ENCODE peak calls at places on chromosomes 5 and 9, in seven cellular contexts. Y, N, A, J, L, V and B are unnamed samples.

GRCh38 chr9:112921549-112921948 is 30.9 kb upstream of the SLC46A2 start:
- DNase-seq in Y (no peak), N (peak), A (peak), J (no peak), L (peak), V (peak), B (no peak)

GRCh38 chr9:26524225-26524624 is 368.4 kb downstream of the CAAP1 start:
- DNase-seq in Y (no peak), N (no peak), A (no peak), J (no peak), L (no peak), V (no peak), B (no peak)

GRCh38 chr5:54558362-54558761 is 40.8 kb downstream of the SNX18 start:
- DNase-seq in Y (no peak), N (no peak), A (no peak), J (no peak), L (no peak), V (no peak), B (no peak)

GRCh38 chr9:94150279-94150828 is 66.1 kb downstream of the PTPDC1 start:
- DNase-seq in Y (no peak), N (no peak), A (no peak), J (no peak), L (no peak), V (no peak), B (no peak)

GRCh38 chr5:172009536-172010270 is 3.3 kb upstream of the FBXW11 start:
- DNase-seq in Y (no peak), N (no peak), A (peak), J (no peak), L (peak), V (peak), B (no peak)

GRCh38 chr5:57889558-57889957 is 406.9 kb upstream of the ACTBL2 start:
- DNase-seq in Y (no peak), N (no peak), A (no peak), J (no peak), L (peak), V (peak), B (peak)

GRCh38 chr9:106866243-106866642 is 3.3 kb downstream of the ZNF462 start:
- DNase-seq in Y (no peak), N (no peak), A (no peak), J (no peak), L (no peak), V (no peak), B (no peak)

GRCh38 chr5:474826-475661 is 32.1 kb downstream of the EXOC3 start:
- DNase-seq in Y (no peak), N (no peak), A (peak), J (no peak), L (no peak), V (no peak), B (no peak)

GRCh38 chr9:16487915-16488314 is 382.6 kb downstream of the BNC2 start:
- DNase-seq in Y (no peak), N (no peak), A (no peak), J (no peak), L (no peak), V (no peak), B (no peak)

GRCh38 chr5:147821791-147822190 is 9.7 kb downstream of the SPINK1 start:
- DNase-seq in Y (no peak), N (no peak), A (no peak), J (no peak), L (no peak), V (no peak), B (no peak)

GRCh38 chr9:122797316-122798033 is 2.4 kb upstream of the OR1K1 start:
- DNase-seq in Y (no peak), N (no peak), A (no peak), J (no peak), L (no peak), V (no peak), B (no peak)

GRCh38 chr9:93183663-93184438 is at the start of gene WNK2:
- DNase-seq in Y (peak), N (peak), A (peak), J (peak), L (peak), V (no peak), B (no peak)

GRCh38 chr9:121885345-121885901 is 207.7 kb downstream of the TTLL11 start:
- DNase-seq in Y (no peak), N (peak), A (no peak), J (no peak), L (no peak), V (peak), B (no peak)

GRCh38 chr9:129552064-129552463 is 68.8 kb downstream of the C9orf50 start:
- DNase-seq in Y (no peak), N (no peak), A (no peak), J (no peak), L (no peak), V (peak), B (no peak)

GRCh38 chr9:114004221-114004716 is 73.8 kb downstream of the AMBP start:
- DNase-seq in Y (no peak), N (no peak), A (no peak), J (no peak), L (no peak), V (no peak), B (no peak)

GRCh38 chr5:141783599-141784296 is 94.5 kb downstream of the PCDH1 start:
- DNase-seq in Y (no peak), N (no peak), A (peak), J (peak), L (peak), V (no peak), B (peak)

GRCh38 chr5:157303667-157304327 is 37.9 kb downstream of the CYFIP2 start:
- DNase-seq in Y (no peak), N (peak), A (no peak), J (no peak), L (peak), V (no peak), B (no peak)